ENCODE peak calls at places on chromosomes 4 and X, in four cellular contexts. C, J, I and F are unnamed samples.

GRCh38 chrX:29542147-29542546 is 673.2 kb upstream of the MAGEB2 start:
- DNase-seq in J (no peak), C (no peak), I (no peak), F (no peak)

GRCh38 chrX:42776195-42776594 is 1.8 kb downstream of the PPP1R2C start:
- DNase-seq in I (no peak), J (no peak), C (no peak), F (no peak)

GRCh38 chr4:171534391-171534790 is 278.8 kb upstream of the GALNTL6 start:
- DNase-seq in C (no peak), J (no peak), I (no peak), F (no peak)

GRCh38 chrX:131633285-131633917 is 89.5 kb downstream of the OR13H1 start:
- DNase-seq in C (peak; percentile 58), I (peak; percentile 0), J (peak; percentile 51), F (peak; percentile 23)

GRCh38 chr4:107391630-107392028 is 328.4 kb downstream of the PAPSS1 start:
- DNase-seq in J (no peak), C (no peak), I (no peak), F (no peak)

GRCh38 chrX:45851434-45851991 is 650.8 kb upstream of the DIPK2B start:
- DNase-seq in I (no peak), J (peak; percentile 44), C (peak; percentile 58), F (no peak)

GRCh38 chr4:53920116-53920515 is 144.3 kb downstream of the CHIC2 start:
- DNase-seq in J (no peak), C (no peak), I (no peak), F (no peak)

GRCh38 chr4:25439913-25440477 is 62.9 kb downstream of the ANAPC4 start:
- DNase-seq in C (peak; percentile 77), J (peak; percentile 60), I (peak; percentile 10), F (peak; percentile 61)

GRCh38 chr4:73589261-73589847 is 30.9 kb downstream of the RASSF6 start:
- DNase-seq in C (peak; percentile 48), I (no peak), J (peak; percentile 76), F (no peak)

GRCh38 chr4:23614284-23614892 is 275.5 kb downstream of the PPARGC1A start:
- DNase-seq in J (peak; percentile 53), I (no peak), C (peak; percentile 75), F (no peak)

GRCh38 chr4:40731792-40732245 is 17.9 kb upstream of the NSUN7 start:
- DNase-seq in C (no peak), J (no peak), I (no peak), F (peak; percentile 54)

GRCh38 chr4:142265536-142265935 is 580.6 kb downstream of the INPP4B start:
- DNase-seq in I (no peak), J (peak; percentile 67), C (no peak), F (no peak)

GRCh38 chr4:6989331-6989923 is 53.7 kb upstream of the TADA2B start:
- DNase-seq in C (no peak), I (no peak), J (no peak), F (no peak)

GRCh38 chr4:8247047-8247930 is 22.3 kb upstream of the HTRA3 start:
- DNase-seq in J (no peak), I (no peak), C (no peak), F (peak; percentile 68)

GRCh38 chr4:158624889-158625478 is 46.7 kb downstream of the C4orf46 start:
- DNase-seq in C (peak; percentile 55), I (no peak), J (peak; percentile 62), F (no peak)

GRCh38 chr4:150722908-150723362 is 141.0 kb downstream of the MAB21L2 start:
- DNase-seq in J (peak; percentile 85), C (no peak), I (no peak), F (peak; percentile 92)

GRCh38 chr4:10117424-10118354 is 1.1 kb upstream of the WDR1 start:
- DNase-seq in I (peak; percentile 62), C (no peak), J (no peak), F (no peak)

GRCh38 chrX:120604359-120604782 is 470 bp downstream of the MCTS1 start:
- DNase-seq in J (peak; percentile 51), C (peak; percentile 29), I (no peak), F (no peak)

GRCh38 chr4:17670423-17670822 is 56.0 kb downstream of the MED28 start:
- DNase-seq in C (no peak), J (no peak), I (no peak), F (no peak)

GRCh38 chr4:169948271-169948670 is 77.9 kb downstream of the MFAP3L start:
- DNase-seq in J (no peak), C (no peak), I (no peak), F (no peak)

GRCh38 chr4:38930696-38931095 is 63.1 kb downstream of the FAM114A1 start:
- DNase-seq in I (no peak), C (no peak), J (no peak), F (no peak)

GRCh38 chrX:153816821-153817220 is 13.5 kb downstream of the PDZD4 start:
- DNase-seq in J (no peak), I (no peak), C (no peak), F (no peak)

GRCh38 chr4:68773699-68774098 is 42.1 kb upstream of the UGT2B10 start:
- DNase-seq in C (no peak), I (no peak), J (no peak), F (no peak)

GRCh38 chr4:96228463-96228862 is 388.6 kb downstream of the PDHA2 start:
- DNase-seq in J (peak; percentile 10), I (no peak), C (no peak), F (no peak)

GRCh38 chrX:53494427-53494826 is 60.3 kb upstream of the HSD17B10 start:
- DNase-seq in J (peak; percentile 25), C (no peak), I (no peak), F (no peak)

GRCh38 chrX:142977128-142977914 is 48.4 kb upstream of the SPANXN4 start:
- DNase-seq in C (peak; percentile 37), I (no peak), J (no peak), F (no peak)

GRCh38 chrX:51182545-51182944 is 150.1 kb upstream of the NUDT10 start:
- DNase-seq in J (no peak), C (no peak), I (no peak), F (no peak)